ENCODE peak calls at places on chromosomes 12 and 14, in seven cellular contexts. L, D, I, H, R, W and E are unnamed samples.

GRCh38 chr14:73759183-73759713 is 45.1 kb upstream of the PNMA1 start:
- DNase-seq in L (no peak), D (peak), I (no peak), H (peak), R (no peak), W (no peak), E (no peak)

GRCh38 chr12:56158926-56159461 is 835 bp downstream of the MYL6 start:
- DNase-seq in L (peak), D (peak), I (peak), H (peak), R (peak), W (peak), E (peak)

GRCh38 chr12:74903522-74903921 is 306.1 kb downstream of the KCNC2 start:
- DNase-seq in L (no peak), D (peak), I (no peak), H (no peak), R (no peak), W (no peak), E (no peak)

GRCh38 chr14:50023671-50024490 is 92.5 kb downstream of the VCPKMT start:
- DNase-seq in L (no peak), D (no peak), I (no peak), H (no peak), R (peak), W (peak), E (no peak)

GRCh38 chr12:68964013-68964412 is 31.0 kb upstream of the CPM start:
- DNase-seq in L (no peak), D (no peak), I (no peak), H (no peak), R (no peak), W (no peak), E (no peak)

GRCh38 chr12:76878899-76879709 is at the start of gene CSRP2:
- DNase-seq in L (no peak), D (peak), I (peak), H (peak), R (peak), W (peak), E (no peak)

GRCh38 chr12:124636138-124636968 is 68.9 kb upstream of the NCOR2 start:
- DNase-seq in L (peak), D (no peak), I (no peak), H (peak), R (peak), W (no peak), E (no peak)

GRCh38 chr12:130557876-130558770 is 158.0 kb downstream of the RIMBP2 start:
- DNase-seq in L (no peak), D (no peak), I (no peak), H (peak), R (no peak), W (no peak), E (no peak)

GRCh38 chr14:68401855-68402254 is 391.0 kb downstream of the ZFP36L1 start:
- DNase-seq in L (no peak), D (peak), I (no peak), H (no peak), R (no peak), W (no peak), E (no peak)

GRCh38 chr12:128449146-128449894 is 182.3 kb downstream of the TMEM132C start:
- DNase-seq in L (no peak), D (no peak), I (no peak), H (no peak), R (no peak), W (no peak), E (no peak)

GRCh38 chr14:32657081-32657480 is 281.6 kb upstream of the NPAS3 start:
- DNase-seq in L (peak), D (no peak), I (peak), H (peak), R (peak), W (no peak), E (peak)

GRCh38 chr14:42110167-42110566 is 503.5 kb downstream of the LRFN5 start:
- DNase-seq in L (no peak), D (peak), I (peak), H (no peak), R (no peak), W (peak), E (peak)

GRCh38 chr14:64891839-64892375 is 12.2 kb upstream of the SPTB start:
- DNase-seq in L (peak), D (peak), I (peak), H (peak), R (no peak), W (peak), E (peak)

GRCh38 chr12:51884676-51885229 is 3.1 kb upstream of the ANKRD33 start:
- DNase-seq in L (peak), D (no peak), I (no peak), H (no peak), R (no peak), W (peak), E (no peak)

GRCh38 chr12:92505373-92506340 is 197.1 kb upstream of the PLEKHG7 start:
- DNase-seq in L (no peak), D (peak), I (no peak), H (peak), R (no peak), W (no peak), E (no peak)

GRCh38 chr12:6553051-6553868 is 2.6 kb downstream of the IFFO1 start:
- DNase-seq in L (no peak), D (no peak), I (no peak), H (no peak), R (no peak), W (no peak), E (no peak)

GRCh38 chr12:46446645-46447044 is 74.1 kb upstream of the SLC38A2 start:
- DNase-seq in L (no peak), D (no peak), I (no peak), H (no peak), R (no peak), W (no peak), E (no peak)

GRCh38 chr12:27865421-27865820 is 85.4 kb upstream of the MANSC4 start:
- DNase-seq in L (no peak), D (no peak), I (no peak), H (no peak), R (no peak), W (no peak), E (peak)

GRCh38 chr14:104284107-104284592 is 145.8 kb downstream of the KIF26A start:
- DNase-seq in L (no peak), D (no peak), I (no peak), H (no peak), R (no peak), W (no peak), E (no peak)
- TF ChIP-seq CTCF in L (no peak), D (no peak), I (no peak), H (no peak), R (no peak), W (no peak), E (no peak)

GRCh38 chr14:91060472-91061308 is at the start of gene RPS6KA5:
- DNase-seq in L (peak), D (peak), I (peak), H (peak), R (peak), W (peak), E (peak)

GRCh38 chr14:91065266-91065665 is 4.8 kb upstream of the RPS6KA5 start:
- DNase-seq in L (peak), D (no peak), I (no peak), H (no peak), R (no peak), W (no peak), E (no peak)

GRCh38 chr14:91062600-91062999 is 2.2 kb upstream of the RPS6KA5 start:
- DNase-seq in L (no peak), D (no peak), I (no peak), H (no peak), R (no peak), W (no peak), E (no peak)

GRCh38 chr14:91061309-91061887 is 957 bp upstream of the RPS6KA5 start:
- DNase-seq in L (no peak), D (peak), I (no peak), H (no peak), R (no peak), W (no peak), E (no peak)

GRCh38 chr14:91063119-91063518 is 2.7 kb upstream of the RPS6KA5 start:
- DNase-seq in L (no peak), D (peak), I (no peak), H (no peak), R (no peak), W (no peak), E (no peak)
- H3K4me3 ChIP-seq in L (no peak), D (peak), I (no peak), H (no peak), R (no peak), W (no peak), E (no peak)

DNA sequence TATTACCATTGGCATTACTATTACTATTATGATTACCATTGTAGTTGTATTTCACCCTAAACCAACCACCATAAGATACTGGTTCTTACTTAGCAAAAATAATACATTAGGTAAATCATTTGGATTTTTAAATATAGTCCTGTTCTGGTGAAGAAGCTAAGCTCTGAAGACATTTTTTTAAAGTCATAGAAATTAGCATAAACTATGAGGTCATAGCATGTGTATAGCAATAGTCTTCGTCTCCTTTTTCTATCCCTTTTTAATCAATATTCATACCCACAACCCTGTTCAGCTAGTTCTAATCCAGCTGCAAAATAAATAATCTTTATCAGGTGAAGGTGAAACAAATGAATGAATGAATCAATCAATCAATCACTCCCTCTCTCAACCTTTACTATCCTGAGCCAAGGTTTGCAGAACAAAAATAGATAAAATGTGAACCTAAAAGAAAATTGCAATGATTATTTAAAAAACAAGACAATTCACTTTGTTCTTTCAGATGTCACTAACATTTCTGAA is 134.5 kb downstream of the STXBP6 start:
- DNase-seq in L (no peak), D (no peak), I (no peak), H (no peak), R (no peak), W (no peak), E (no peak)
- TF ChIP-seq CTCF in L (no peak), D (no peak), I (no peak), H (no peak), R (no peak), W (no peak), E (no peak)

DNA sequence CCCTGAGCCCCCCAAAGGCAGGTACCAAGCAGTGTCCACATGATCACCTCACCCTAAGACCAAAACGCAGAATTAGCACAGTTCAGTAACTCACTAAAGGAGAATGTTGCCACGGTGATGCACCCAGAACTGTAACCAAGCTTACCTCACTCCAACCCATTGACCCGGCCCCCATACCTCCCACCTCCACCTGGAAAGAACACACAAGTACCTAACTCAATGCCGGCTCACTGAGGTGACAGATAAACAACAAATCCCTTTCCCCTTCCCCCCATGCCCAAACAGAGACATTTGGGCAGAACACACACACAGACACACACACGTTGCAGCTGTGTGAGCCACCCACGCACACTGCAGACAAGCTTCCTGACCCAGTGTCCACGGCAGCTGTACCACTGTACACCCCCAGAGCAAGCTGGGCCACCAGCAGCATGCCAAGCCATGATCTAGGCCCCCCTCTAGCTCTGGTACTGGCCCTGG is 1.3 kb downstream of the RAPGEF3 start:
- DNase-seq in L (no peak), D (no peak), I (no peak), H (no peak), R (no peak), W (no peak), E (no peak)
- H3K4me3 ChIP-seq in L (peak), D (no peak), I (peak), H (no peak), R (no peak), W (no peak), E (no peak)